ENCODE peak calls at places on chromosomes 1 and 21, in seven cellular contexts. V, Q, U, A, O, M and B are unnamed samples.

GRCh38 chr1:160993544-160993943 is 27.4 kb downstream of the F11R start:
- DNase-seq in V (no peak), Q (peak; percentile 58), U (peak; percentile 88), A (peak; percentile 77), O (peak; percentile 88), M (peak; percentile 19), B (peak; percentile 44)

GRCh38 chr1:147110872-147111271 is 61.4 kb downstream of the PRKAB2 start:
- DNase-seq in V (no peak), Q (no peak), U (no peak), A (no peak), O (no peak), M (no peak), B (no peak)

GRCh38 chr1:153535664-153536585 is at the start of gene S100A6:
- DNase-seq in V (peak; percentile 77), Q (peak; percentile 90), U (peak; percentile 84), A (peak; percentile 99), O (peak; percentile 72), M (no peak), B (peak; percentile 59)

GRCh38 chr21:21187579-21187978 is 189.4 kb downstream of the NCAM2 start:
- DNase-seq in V (no peak), Q (no peak), U (peak; percentile 17), A (peak; percentile 30), O (no peak), M (no peak), B (no peak)

GRCh38 chr1:24920155-24920925 is 9.7 kb downstream of the RUNX3 start:
- DNase-seq in V (no peak), Q (no peak), U (peak; percentile 60), A (peak; percentile 51), O (no peak), M (no peak), B (peak; percentile 76)

GRCh38 chr21:34024382-34024693 is 49.0 kb upstream of the MRPS6 start:
- DNase-seq in V (no peak), Q (no peak), U (no peak), A (no peak), O (no peak), M (no peak), B (no peak)

GRCh38 chr1:109239580-109240068 is 9.7 kb upstream of the CELSR2 start:
- DNase-seq in V (no peak), Q (peak; percentile 65), U (peak; percentile 45), A (peak; percentile 72), O (peak; percentile 70), M (peak; percentile 76), B (peak; percentile 62)

GRCh38 chr1:55194851-55195250 is 20.3 kb downstream of the USP24 start:
- DNase-seq in V (no peak), Q (no peak), U (no peak), A (no peak), O (no peak), M (no peak), B (no peak)

GRCh38 chr1:198873696-198874230 is 234.9 kb downstream of the PTPRC start:
- DNase-seq in V (no peak), Q (no peak), U (no peak), A (no peak), O (no peak), M (no peak), B (no peak)

GRCh38 chr1:242876021-242876420 is 351.5 kb upstream of the PLD5 start:
- DNase-seq in V (no peak), Q (no peak), U (no peak), A (no peak), O (no peak), M (no peak), B (no peak)

GRCh38 chr1:90174246-90174645 is 179.3 kb downstream of the ZNF326 start:
- DNase-seq in V (no peak), Q (peak; percentile 26), U (no peak), A (no peak), O (no peak), M (no peak), B (no peak)

GRCh38 chr1:167251482-167251881 is 30.8 kb downstream of the POU2F1 start:
- DNase-seq in V (no peak), Q (no peak), U (no peak), A (no peak), O (no peak), M (no peak), B (peak; percentile 96)

GRCh38 chr1:27163093-27163492 is 8.2 kb upstream of the SLC9A1 start:
- DNase-seq in V (no peak), Q (no peak), U (no peak), A (no peak), O (no peak), M (no peak), B (no peak)

GRCh38 chr1:151486557-151486956 is 24.6 kb upstream of the CGN start:
- DNase-seq in V (no peak), Q (no peak), U (no peak), A (no peak), O (no peak), M (no peak), B (no peak)

GRCh38 chr1:182604128-182604834 is at the start of gene RGS16:
- DNase-seq in V (peak; percentile 92), Q (peak; percentile 87), U (peak; percentile 78), A (peak; percentile 92), O (peak; percentile 77), M (peak; percentile 95), B (peak; percentile 93)

GRCh38 chr21:39696620-39697019 is 48.4 kb upstream of the IGSF5 start:
- DNase-seq in V (no peak), Q (peak; percentile 37), U (no peak), A (no peak), O (peak; percentile 54), M (no peak), B (no peak)

GRCh38 chr1:203364013-203364730 is 13.2 kb upstream of the FMOD start:
- DNase-seq in V (no peak), Q (no peak), U (peak; percentile 49), A (no peak), O (peak; percentile 34), M (no peak), B (peak; percentile 39)

GRCh38 chr1:211340622-211341487 is 14.2 kb downstream of the TRAF5 start:
- DNase-seq in V (no peak), Q (no peak), U (no peak), A (no peak), O (no peak), M (no peak), B (no peak)

GRCh38 chr1:158203693-158204457 is 23.2 kb downstream of the CD1D start:
- DNase-seq in V (no peak), Q (peak; percentile 72), U (peak; percentile 81), A (peak; percentile 82), O (peak; percentile 84), M (peak; percentile 63), B (peak; percentile 21)

GRCh38 chr1:46667782-46668760 is at the start of gene ATPAF1:
- DNase-seq in V (peak; percentile 42), Q (peak; percentile 87), U (peak; percentile 76), A (peak; percentile 93), O (peak; percentile 75), M (peak; percentile 5), B (peak; percentile 82)

GRCh38 chr21:31733521-31734149 is 1.7 kb upstream of the SCAF4 start:
- DNase-seq in V (no peak), Q (no peak), U (no peak), A (peak; percentile 62), O (no peak), M (no peak), B (no peak)

GRCh38 chr1:72954943-72955342 is 672.6 kb upstream of the NEGR1 start:
- DNase-seq in V (no peak), Q (peak; percentile 2), U (no peak), A (no peak), O (no peak), M (no peak), B (no peak)

GRCh38 chr1:81693316-81693715 is 107.4 kb upstream of the ADGRL2 start:
- DNase-seq in V (no peak), Q (no peak), U (no peak), A (no peak), O (no peak), M (no peak), B (no peak)

GRCh38 chr1:61808968-61809367 is 66.7 kb downstream of the PATJ start:
- DNase-seq in V (no peak), Q (peak; percentile 52), U (peak; percentile 51), A (peak; percentile 58), O (peak; percentile 26), M (no peak), B (no peak)